ENCODE peak calls at places on chromosomes 16 and 17, in ten cellular contexts. P, W, L, D, O, Q, Z, U, A and F are unnamed samples.

GRCh38 chr17:77076046-77076882 is 64.5 kb upstream of the SEC14L1 start:
- DNase-seq in D (no peak), L (no peak), Q (no peak), O (no peak), W (no peak), Z (no peak), A (no peak), U (no peak), P (no peak), F (peak)

GRCh38 chr17:82175951-82176350 is 36.7 kb downstream of the CCDC57 start:
- DNase-seq in L (no peak), U (no peak), A (no peak), D (no peak), O (no peak), W (no peak), Z (no peak), P (no peak), Q (no peak), F (no peak)

GRCh38 chr16:48535831-48536599 is 74.0 kb downstream of the N4BP1 start:
- DNase-seq in Z (no peak), A (peak), P (peak), U (no peak), L (no peak), Q (no peak), W (peak), D (peak), O (peak), F (peak)

GRCh38 chr17:2415081-2415480 is 14.2 kb upstream of the MNT start:
- DNase-seq in D (no peak), L (no peak), Z (no peak), A (no peak), W (no peak), O (no peak), P (no peak), U (no peak), Q (no peak), F (no peak)

GRCh38 chr17:64020068-64020766 is at the start of gene ICAM2:
- DNase-seq in L (no peak), A (no peak), W (peak), Z (peak), D (no peak), O (peak), P (peak), U (no peak), Q (no peak), F (no peak)

GRCh38 chr17:62925267-62925836 is 40.7 kb upstream of the TANC2 start:
- DNase-seq in P (no peak), A (no peak), O (no peak), L (no peak), Z (no peak), U (no peak), Q (no peak), W (no peak), D (peak), F (peak)

GRCh38 chr16:85923153-85924021 is 24.4 kb downstream of the IRF8 start:
- DNase-seq in A (no peak), D (peak), O (no peak), W (no peak), Q (no peak), L (no peak), U (no peak), P (no peak), Z (peak), F (no peak)

GRCh38 chr16:64240586-64240985 is 881.3 kb downstream of the CDH11 start:
- DNase-seq in P (no peak), L (no peak), W (no peak), D (peak), U (peak), A (no peak), Z (no peak), Q (no peak), O (no peak), F (no peak)

GRCh38 chr16:27248036-27248435 is 20.5 kb downstream of the NSMCE1 start:
- DNase-seq in W (no peak), O (no peak), P (no peak), D (no peak), U (no peak), A (no peak), Q (no peak), L (no peak), Z (no peak), F (no peak)

GRCh38 chr17:71580220-71580619 is 540.6 kb upstream of the SOX9 start:
- DNase-seq in P (no peak), U (no peak), L (no peak), O (no peak), W (no peak), Q (no peak), A (peak), Z (no peak), D (no peak), F (no peak)

GRCh38 chr16:14527411-14528044 is 102.5 kb downstream of the PARN start:
- DNase-seq in U (no peak), L (no peak), W (no peak), Q (no peak), A (peak), Z (peak), P (peak), O (no peak), D (peak), F (peak)

GRCh38 chr16:11100239-11100750 is 155.7 kb downstream of the SOCS1 start:
- DNase-seq in L (peak), Q (peak), D (peak), O (peak), W (peak), A (no peak), P (peak), Z (peak), U (no peak), F (peak)

GRCh38 chr17:39461911-39462641 is 790 bp downstream of the CDK12 start:
- DNase-seq in P (peak), Q (peak), O (peak), D (peak), A (peak), Z (peak), U (no peak), W (no peak), L (no peak), F (peak)

GRCh38 chr16:50419116-50419515 is 50.3 kb upstream of the BRD7 start:
- DNase-seq in D (no peak), U (no peak), Z (no peak), P (no peak), L (no peak), W (no peak), A (no peak), O (no peak), Q (no peak), F (no peak)

GRCh38 chr17:57463103-57463885 is 207.0 kb downstream of the MSI2 start:
- DNase-seq in A (peak), O (no peak), P (no peak), L (no peak), U (peak), D (peak), Q (no peak), W (no peak), Z (no peak), F (no peak)

GRCh38 chr16:53235851-53236250 is 181.1 kb downstream of the CHD9 start:
- DNase-seq in Z (no peak), O (no peak), A (no peak), Q (no peak), W (no peak), L (no peak), P (no peak), D (peak), U (no peak), F (no peak)

GRCh38 chr17:32909787-32910369 is 18.1 kb upstream of the TMEM98 start:
- DNase-seq in L (no peak), Z (peak), W (peak), A (peak), Q (peak), D (peak), U (peak), P (peak), O (peak), F (peak)

GRCh38 chr16:17887963-17888362 is 417.2 kb upstream of the XYLT1 start:
- DNase-seq in Q (no peak), A (no peak), W (no peak), L (no peak), U (no peak), O (no peak), Z (no peak), D (peak), P (no peak), F (no peak)

GRCh38 chr17:40720904-40721303 is 17.4 kb upstream of the KRT24 start:
- DNase-seq in P (no peak), L (no peak), Q (no peak), O (no peak), U (no peak), A (no peak), Z (no peak), W (no peak), D (no peak), F (no peak)

GRCh38 chr16:69176033-69176780 is 10.8 kb upstream of the SNTB2 start:
- DNase-seq in U (no peak), W (no peak), Q (no peak), Z (no peak), O (no peak), A (peak), L (no peak), D (peak), P (no peak), F (no peak)

GRCh38 chr17:72603346-72604242 is 482.8 kb downstream of the SOX9 start:
- DNase-seq in P (no peak), W (no peak), O (no peak), U (peak), A (peak), Q (no peak), L (no peak), D (peak), Z (no peak), F (no peak)

GRCh38 chr17:67215991-67216421 is 29.0 kb downstream of the HELZ start:
- DNase-seq in Q (no peak), P (peak), Z (no peak), W (no peak), A (no peak), U (no peak), O (no peak), L (no peak), D (no peak), F (no peak)

GRCh38 chr17:78412403-78412802 is 34.0 kb downstream of the PGS1 start:
- DNase-seq in U (no peak), Q (peak), P (no peak), D (peak), A (no peak), O (no peak), W (no peak), L (no peak), Z (no peak), F (no peak)

GRCh38 chr16:12675852-12676251 is 127.8 kb downstream of the CPPED1 start:
- DNase-seq in O (no peak), A (peak), Z (no peak), W (no peak), U (peak), D (peak), P (no peak), L (no peak), Q (no peak), F (peak)

GRCh38 chr17:41539071-41539492 is 11.0 kb upstream of the KRT19 start:
- DNase-seq in Q (no peak), D (no peak), W (no peak), O (no peak), Z (no peak), U (no peak), A (no peak), P (no peak), L (no peak), F (no peak)

GRCh38 chr17:6780886-6781285 is 4.9 kb downstream of the FBXO39 start:
- DNase-seq in D (no peak), A (no peak), U (no peak), Q (no peak), L (no peak), Z (no peak), P (no peak), W (no peak), O (no peak), F (no peak)

GRCh38 chr17:40301315-40301714 is 7.7 kb upstream of the RARA start:
- DNase-seq in D (no peak), Z (no peak), L (no peak), U (no peak), A (no peak), O (no peak), Q (no peak), P (peak), W (no peak), F (no peak)

GRCh38 chr17:61528171-61528570 is 62.8 kb downstream of the NACA2 start:
- DNase-seq in W (no peak), L (no peak), O (no peak), Z (no peak), P (no peak), D (no peak), U (no peak), Q (no peak), A (no peak), F (no peak)

GRCh38 chr17:14196337-14196997 is 40.2 kb downstream of the CDRT15 start:
- DNase-seq in Q (no peak), O (no peak), L (no peak), Z (no peak), P (no peak), W (no peak), U (no peak), A (no peak), D (no peak), F (no peak)

GRCh38 chr16:66925322-66925840 is at the start of gene RRAD:
- DNase-seq in A (no peak), Z (no peak), L (no peak), U (peak), P (no peak), W (peak), D (no peak), Q (peak), O (peak), F (no peak)
- H3K4me3 ChIP-seq in A (no peak), Z (peak), L (peak), U (peak), P (no peak), W (peak), D (peak), Q (peak), O (peak), F (peak)

GRCh38 chr17:50672831-50673551 is 34.7 kb downstream of the ANKRD40 start:
- DNase-seq in D (no peak), W (no peak), Q (no peak), Z (no peak), A (peak), O (peak), L (no peak), U (no peak), P (peak), F (no peak)

GRCh38 chr17:50675627-50676026 is 32.1 kb downstream of the ANKRD40 start:
- DNase-seq in Q (no peak), U (no peak), Z (no peak), A (no peak), W (no peak), D (no peak), P (peak), L (no peak), O (no peak), F (no peak)

GRCh38 chr17:50677851-50678375 is 29.8 kb downstream of the ANKRD40 start:
- DNase-seq in D (no peak), Q (no peak), O (no peak), L (no peak), Z (no peak), A (no peak), U (no peak), W (no peak), P (no peak), F (no peak)

GRCh38 chr17:50676065-50676975 is 31.4 kb downstream of the ANKRD40 start:
- DNase-seq in P (no peak), Z (no peak), U (no peak), Q (no peak), W (no peak), A (no peak), D (no peak), L (no peak), O (no peak), F (no peak)

GRCh38 chr17:50675190-50675589 is 32.5 kb downstream of the ANKRD40 start:
- DNase-seq in W (no peak), Q (no peak), O (no peak), P (no peak), Z (no peak), L (no peak), U (no peak), D (no peak), A (no peak), F (no peak)
- H3K4me3 ChIP-seq in W (no peak), Q (no peak), O (no peak), P (no peak), Z (no peak), L (no peak), U (no peak), D (no peak), A (no peak), F (no peak)

GRCh38 chr16:88719933-88720296 is 13.6 kb downstream of the CTU2 start:
- DNase-seq in L (no peak), O (no peak), W (no peak), P (no peak), Q (no peak), D (no peak), Z (no peak), U (no peak), A (no peak), F (no peak)
- H3K4me3 ChIP-seq in L (no peak), O (no peak), W (no peak), P (no peak), Q (no peak), D (no peak), Z (no peak), U (no peak), A (no peak), F (no peak)

GRCh38 chr17:48440660-48441059 is 10.6 kb upstream of the SKAP1 start:
- DNase-seq in Z (no peak), O (no peak), P (no peak), A (no peak), Q (no peak), D (no peak), L (no peak), W (no peak), U (no peak), F (no peak)

GRCh38 chr17:48441862-48442261 is 11.8 kb upstream of the SKAP1 start:
- DNase-seq in L (no peak), D (no peak), W (no peak), O (no peak), P (no peak), Q (no peak), U (no peak), Z (no peak), A (no peak), F (no peak)

GRCh38 chr17:48442819-48443218 is 12.8 kb upstream of the SKAP1 start:
- DNase-seq in Z (no peak), O (no peak), U (no peak), D (peak), A (no peak), L (no peak), P (no peak), Q (no peak), W (no peak), F (no peak)

GRCh38 chr17:48439875-48440505 is 10.0 kb upstream of the SKAP1 start:
- DNase-seq in A (no peak), U (no peak), P (peak), W (no peak), O (no peak), L (no peak), Z (no peak), D (no peak), Q (peak), F (no peak)

DNA sequence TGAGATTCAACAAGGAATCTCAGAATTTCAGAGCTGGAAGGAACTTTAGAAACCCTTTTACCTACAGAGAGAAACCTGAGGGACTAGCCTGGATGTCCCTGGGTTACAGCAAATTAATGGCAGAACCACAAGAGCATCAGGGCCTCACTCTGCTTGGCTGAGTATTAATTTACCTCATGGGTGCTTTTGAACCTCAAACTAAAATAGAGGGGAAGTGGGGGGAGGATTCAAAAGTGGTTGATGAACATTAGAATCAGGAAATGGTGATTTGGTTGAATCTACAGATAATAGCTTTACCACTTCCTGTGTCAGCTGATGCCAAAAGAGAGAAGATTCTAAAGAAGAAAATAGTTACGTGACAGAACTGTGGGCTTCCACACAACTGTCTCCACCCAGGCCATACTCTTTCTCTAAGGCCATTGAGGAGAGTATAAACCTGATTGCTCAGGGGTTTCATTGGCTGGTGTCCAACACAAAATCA is 11.3 kb upstream of the SKAP1 start:
- DNase-seq in U (no peak), O (no peak), L (no peak), P (no peak), Q (no peak), A (no peak), W (no peak), D (no peak), Z (no peak), F (no peak)
- H3K4me3 ChIP-seq in U (no peak), O (no peak), L (no peak), P (no peak), Q (no peak), A (no peak), W (no peak), D (no peak), Z (no peak), F (no peak)

GRCh38 chr16:1678500-1679098 is 520 bp downstream of the JPT2 start:
- DNase-seq in P (peak), D (peak), Z (peak), L (no peak), O (peak), W (peak), A (peak), Q (peak), U (no peak), F (no peak)

GRCh38 chr16:1677339-1677738 is 740 bp upstream of the JPT2 start:
- DNase-seq in D (no peak), L (no peak), W (no peak), A (no peak), Z (no peak), O (no peak), P (no peak), Q (no peak), U (no peak), F (no peak)

GRCh38 chr16:1680361-1680760 is 2.3 kb downstream of the JPT2 start:
- DNase-seq in Q (no peak), P (no peak), A (no peak), L (no peak), O (no peak), D (no peak), W (no peak), U (no peak), Z (no peak), F (no peak)

GRCh38 chr16:1676661-1677060 is 1.4 kb upstream of the JPT2 start:
- DNase-seq in O (no peak), Q (no peak), P (no peak), U (no peak), D (no peak), Z (no peak), L (no peak), W (no peak), A (no peak), F (no peak)

GRCh38 chr16:1677942-1678499 is at the start of gene JPT2:
- DNase-seq in Z (peak), Q (peak), L (peak), D (peak), P (peak), U (peak), W (peak), A (peak), O (peak), F (peak)
- H3K4me3 ChIP-seq in Z (peak), Q (peak), L (peak), D (peak), P (peak), U (peak), W (peak), A (peak), O (peak), F (peak)